ENCODE peak calls at places on chromosomes 12 and 14, in seven cellular contexts. K, H, A, L, T, N and P are unnamed samples.
A peak's percentile ranks its signal among the peaks of the same experiment; 100 is the strongest.

GRCh38 chr14:96362071-96362964 is 823 bp downstream of the ATG2B start:
- DNase-seq in A (no peak), H (no peak), T (peak; percentile 71), N (peak; percentile 19), L (no peak), K (peak; percentile 23), P (peak; percentile 20)

GRCh38 chr12:95790025-95790911 is at the start of gene NTN4:
- DNase-seq in H (no peak), T (peak; percentile 60), L (peak; percentile 65), K (peak; percentile 68), N (peak; percentile 53), A (no peak), P (no peak)

GRCh38 chr12:3727877-3728632 is 24.9 kb downstream of the CRACR2A start:
- DNase-seq in L (no peak), H (no peak), N (no peak), A (no peak), T (no peak), K (peak; percentile 26), P (peak; percentile 84)

GRCh38 chr14:39381366-39381765 is 50.9 kb downstream of the FBXO33 start:
- DNase-seq in T (no peak), H (no peak), K (no peak), N (no peak), A (no peak), L (no peak), P (no peak)

GRCh38 chr14:74211945-74212580 is 27.2 kb upstream of the VSX2 start:
- DNase-seq in N (no peak), K (no peak), L (no peak), A (no peak), T (no peak), H (no peak), P (no peak)

GRCh38 chr14:58637391-58638230 is at the start of gene DACT1:
- DNase-seq in L (peak; percentile 60), K (peak; percentile 76), N (peak; percentile 57), T (peak; percentile 39), A (peak; percentile 11), H (peak; percentile 43), P (peak; percentile 41)

GRCh38 chr12:109255377-109255776 is 53.7 kb downstream of the FOXN4 start:
- DNase-seq in L (no peak), T (peak; percentile 43), N (peak; percentile 4), H (no peak), A (no peak), K (peak; percentile 6), P (peak; percentile 11)

GRCh38 chr12:108214486-108214885 is 85.4 kb downstream of the WSCD2 start:
- DNase-seq in L (no peak), N (peak; percentile 0), A (no peak), H (no peak), K (peak; percentile 15), T (peak; percentile 37), P (no peak)

GRCh38 chr14:64442300-64442988 is 22.9 kb upstream of the AKAP5 start:
- DNase-seq in A (no peak), N (no peak), K (no peak), L (no peak), H (no peak), T (no peak), P (no peak)

GRCh38 chr14:91866511-91867295 is 633 bp downstream of the TC2N start:
- DNase-seq in T (no peak), N (no peak), H (no peak), K (no peak), L (no peak), A (no peak), P (no peak)

GRCh38 chr14:106578479-106578878 is 1052.1 kb downstream of the TMEM121 start:
- DNase-seq in A (no peak), L (no peak), H (no peak), N (no peak), K (no peak), T (no peak), P (no peak)

GRCh38 chr12:30691122-30691879 is 4.4 kb downstream of the IPO8 start:
- DNase-seq in L (no peak), H (no peak), A (no peak), T (peak; percentile 69), K (peak; percentile 81), N (peak; percentile 78), P (peak; percentile 79)

GRCh38 chr12:3632256-3633240 is 120.4 kb downstream of the CRACR2A start:
- DNase-seq in N (peak; percentile 12), A (no peak), H (no peak), K (peak; percentile 30), T (peak; percentile 33), L (no peak), P (no peak)

GRCh38 chr14:69673099-69673498 is 61.7 kb downstream of the SUSD6 start:
- DNase-seq in L (no peak), T (no peak), N (no peak), A (no peak), H (no peak), K (no peak), P (no peak)

GRCh38 chr14:52220924-52221802 is 46.3 kb upstream of the PTGDR start:
- DNase-seq in K (no peak), T (no peak), A (no peak), H (no peak), L (no peak), N (no peak), P (no peak)

GRCh38 chr12:114286145-114286544 is 119.8 kb downstream of the TBX5 start:
- DNase-seq in N (no peak), A (no peak), T (no peak), H (no peak), L (no peak), K (no peak), P (no peak)

GRCh38 chr14:60622210-60622919 is 26.9 kb downstream of the SIX1 start:
- DNase-seq in A (no peak), N (no peak), L (no peak), T (no peak), H (no peak), K (no peak), P (peak; percentile 83)

GRCh38 chr12:46210835-46211439 is 57.9 kb downstream of the SLC38A1 start:
- DNase-seq in A (no peak), N (no peak), T (no peak), K (no peak), H (no peak), L (no peak), P (no peak)

GRCh38 chr12:26047401-26048226 is 77.2 kb downstream of the BHLHE41 start:
- DNase-seq in N (no peak), L (no peak), K (no peak), T (peak; percentile 40), A (no peak), H (no peak), P (no peak)

GRCh38 chr14:100256339-100256895 is 17.5 kb downstream of the YY1 start:
- DNase-seq in N (no peak), T (no peak), A (no peak), L (no peak), H (no peak), K (no peak), P (no peak)

GRCh38 chr14:35898217-35898775 is 72.2 kb downstream of the BRMS1L start:
- DNase-seq in H (no peak), N (no peak), L (no peak), K (no peak), A (no peak), T (no peak), P (no peak)

GRCh38 chr14:73173092-73173735 is 36.9 kb downstream of the PSEN1 start:
- DNase-seq in H (no peak), T (peak; percentile 82), K (peak; percentile 54), L (no peak), A (no peak), N (peak; percentile 29), P (peak; percentile 48)

GRCh38 chr12:125403145-125403789 is 338.0 kb downstream of the AACS start:
- DNase-seq in N (peak; percentile 4), T (peak; percentile 77), L (no peak), K (peak; percentile 13), A (no peak), H (no peak), P (no peak)

GRCh38 chr12:133010657-133011297 is 24.6 kb downstream of the ZNF26 start:
- DNase-seq in H (no peak), N (no peak), T (no peak), L (no peak), A (no peak), K (no peak), P (no peak)

GRCh38 chr14:64440494-64440893 is 24.8 kb upstream of the AKAP5 start:
- DNase-seq in T (no peak), H (no peak), N (peak; percentile 62), L (no peak), A (no peak), K (peak; percentile 32), P (peak; percentile 87)

GRCh38 chr14:102492523-102492910 is 17.1 kb downstream of the ANKRD9 start:
- DNase-seq in L (peak; percentile 24), K (no peak), A (no peak), H (no peak), N (no peak), T (no peak), P (no peak)

GRCh38 chr14:65472189-65472588 is 59.7 kb downstream of the FUT8 start:
- DNase-seq in K (no peak), A (no peak), H (no peak), L (no peak), N (no peak), T (no peak), P (no peak)

GRCh38 chr14:20690848-20691640 is 2.5 kb downstream of the ANG start:
- DNase-seq in K (peak; percentile 65), T (peak; percentile 86), H (no peak), A (no peak), L (no peak), N (peak; percentile 45), P (peak; percentile 57)

GRCh38 chr12:116880213-116880816 is 926 bp downstream of the HRK start:
- DNase-seq in L (no peak), A (no peak), T (no peak), K (no peak), N (no peak), H (no peak), P (no peak)

GRCh38 chr14:50619569-50620141 is 48.5 kb downstream of the SAV1 start:
- DNase-seq in T (peak; percentile 72), A (no peak), L (no peak), K (peak; percentile 48), N (peak; percentile 31), H (no peak), P (peak; percentile 46)